ENCODE peak calls at places on chromosomes 12 and 14, in seven cellular contexts. One of them, this sample, is unnamed.
A peak's percentile ranks its signal among the peaks of the same experiment; 100 is the strongest.

GRCh38 chr12:46921048-46921753 is 95.4 kb upstream of the SLC38A4 start:
- DNase-seq in neural crest cell: no peak
- DNase-seq in HuH-7: peak; percentile 47
- DNase-seq in BJ: no peak
- DNase-seq in sciatic nerve: no peak
- DNase-seq in Calu3: no peak
- DNase-seq in CD4-positive, CD25-positive, alpha-beta regulatory T cell: no peak
- DNase-seq in this sample: no peak

GRCh38 chr12:42868291-42868690 is 278.7 kb upstream of the PRICKLE1 start:
- DNase-seq in neural crest cell: no peak
- DNase-seq in HuH-7: no peak
- DNase-seq in BJ: no peak
- DNase-seq in sciatic nerve: no peak
- DNase-seq in Calu3: no peak
- DNase-seq in CD4-positive, CD25-positive, alpha-beta regulatory T cell: no peak
- DNase-seq in this sample: no peak

GRCh38 chr14:68834816-68835215 is 41.9 kb upstream of the ZFP36L1 start:
- DNase-seq in neural crest cell: no peak
- DNase-seq in HuH-7: no peak
- DNase-seq in BJ: no peak
- DNase-seq in sciatic nerve: no peak
- DNase-seq in Calu3: no peak
- DNase-seq in CD4-positive, CD25-positive, alpha-beta regulatory T cell: no peak
- DNase-seq in this sample: no peak

GRCh38 chr12:18323159-18323558 is 61.8 kb downstream of the PIK3C2G start:
- DNase-seq in neural crest cell: no peak
- DNase-seq in HuH-7: no peak
- DNase-seq in BJ: no peak
- DNase-seq in sciatic nerve: no peak
- DNase-seq in Calu3: no peak
- DNase-seq in CD4-positive, CD25-positive, alpha-beta regulatory T cell: no peak
- DNase-seq in this sample: no peak

GRCh38 chr14:29649170-29649569 is 278.5 kb downstream of the PRKD1 start:
- DNase-seq in neural crest cell: no peak
- DNase-seq in HuH-7: no peak
- DNase-seq in BJ: no peak
- DNase-seq in sciatic nerve: no peak
- DNase-seq in Calu3: no peak
- DNase-seq in CD4-positive, CD25-positive, alpha-beta regulatory T cell: no peak
- DNase-seq in this sample: no peak

GRCh38 chr14:85576848-85577541 is 47.1 kb downstream of the FLRT2 start:
- DNase-seq in neural crest cell: no peak
- DNase-seq in HuH-7: no peak
- DNase-seq in BJ: no peak
- DNase-seq in sciatic nerve: no peak
- DNase-seq in Calu3: no peak
- DNase-seq in CD4-positive, CD25-positive, alpha-beta regulatory T cell: no peak
- DNase-seq in this sample: no peak

GRCh38 chr12:17076335-17076734 is 470.4 kb upstream of the LMO3 start:
- DNase-seq in neural crest cell: no peak
- DNase-seq in HuH-7: no peak
- DNase-seq in BJ: no peak
- DNase-seq in sciatic nerve: no peak
- DNase-seq in Calu3: peak; percentile 53
- DNase-seq in CD4-positive, CD25-positive, alpha-beta regulatory T cell: no peak
- DNase-seq in this sample: no peak

GRCh38 chr12:105278043-105278697 is 42.2 kb upstream of the APPL2 start:
- DNase-seq in neural crest cell: no peak
- DNase-seq in HuH-7: peak; percentile 42
- DNase-seq in BJ: no peak
- DNase-seq in sciatic nerve: no peak
- DNase-seq in Calu3: peak; percentile 12
- DNase-seq in CD4-positive, CD25-positive, alpha-beta regulatory T cell: no peak
- DNase-seq in this sample: no peak

GRCh38 chr12:70719672-70720420 is 82.6 kb upstream of the PTPRB start:
- DNase-seq in neural crest cell: peak; percentile 65
- DNase-seq in HuH-7: peak; percentile 25
- DNase-seq in BJ: no peak
- DNase-seq in sciatic nerve: peak; percentile 64
- DNase-seq in Calu3: peak; percentile 41
- DNase-seq in CD4-positive, CD25-positive, alpha-beta regulatory T cell: peak; percentile 29
- DNase-seq in this sample: no peak

GRCh38 chr14:76775159-76775694 is 14.0 kb downstream of the VASH1 start:
- DNase-seq in neural crest cell: no peak
- DNase-seq in HuH-7: no peak
- DNase-seq in BJ: no peak
- DNase-seq in sciatic nerve: no peak
- DNase-seq in Calu3: no peak
- DNase-seq in CD4-positive, CD25-positive, alpha-beta regulatory T cell: no peak
- DNase-seq in this sample: no peak

GRCh38 chr12:123057505-123058265 is 77.2 kb downstream of the ARL6IP4 start:
- DNase-seq in neural crest cell: no peak
- DNase-seq in HuH-7: no peak
- DNase-seq in BJ: no peak
- DNase-seq in sciatic nerve: no peak
- DNase-seq in Calu3: no peak
- DNase-seq in CD4-positive, CD25-positive, alpha-beta regulatory T cell: no peak
- DNase-seq in this sample: no peak

GRCh38 chr12:63103489-63104131 is 47.4 kb downstream of the AVPR1A start:
- DNase-seq in neural crest cell: no peak
- DNase-seq in HuH-7: no peak
- DNase-seq in BJ: no peak
- DNase-seq in sciatic nerve: no peak
- DNase-seq in Calu3: peak; percentile 34
- DNase-seq in CD4-positive, CD25-positive, alpha-beta regulatory T cell: peak; percentile 3
- DNase-seq in this sample: no peak

GRCh38 chr12:98397323-98398105 is 117.9 kb upstream of the TMPO start:
- DNase-seq in neural crest cell: peak; percentile 83
- DNase-seq in HuH-7: peak; percentile 59
- DNase-seq in BJ: no peak
- DNase-seq in sciatic nerve: peak; percentile 92
- DNase-seq in Calu3: peak; percentile 88
- DNase-seq in CD4-positive, CD25-positive, alpha-beta regulatory T cell: peak; percentile 80
- DNase-seq in this sample: peak; percentile 49

GRCh38 chr12:63508543-63508942 is 159.8 kb downstream of the DPY19L2 start:
- DNase-seq in neural crest cell: no peak
- DNase-seq in HuH-7: no peak
- DNase-seq in BJ: no peak
- DNase-seq in sciatic nerve: no peak
- DNase-seq in Calu3: no peak
- DNase-seq in CD4-positive, CD25-positive, alpha-beta regulatory T cell: no peak
- DNase-seq in this sample: no peak

GRCh38 chr12:63753743-63754142 is 26.0 kb upstream of the RXYLT1 start:
- DNase-seq in neural crest cell: no peak
- DNase-seq in HuH-7: no peak
- DNase-seq in BJ: no peak
- DNase-seq in sciatic nerve: no peak
- DNase-seq in Calu3: no peak
- DNase-seq in CD4-positive, CD25-positive, alpha-beta regulatory T cell: no peak
- DNase-seq in this sample: no peak

GRCh38 chr12:110316861-110317260 is 35.8 kb downstream of the ATP2A2 start:
- DNase-seq in neural crest cell: no peak
- DNase-seq in HuH-7: no peak
- DNase-seq in BJ: peak; percentile 88
- DNase-seq in sciatic nerve: no peak
- DNase-seq in Calu3: no peak
- DNase-seq in CD4-positive, CD25-positive, alpha-beta regulatory T cell: no peak
- DNase-seq in this sample: no peak

GRCh38 chr12:30329281-30329680 is 366.4 kb downstream of the IPO8 start:
- DNase-seq in neural crest cell: no peak
- DNase-seq in HuH-7: no peak
- DNase-seq in BJ: no peak
- DNase-seq in sciatic nerve: no peak
- DNase-seq in Calu3: no peak
- DNase-seq in CD4-positive, CD25-positive, alpha-beta regulatory T cell: no peak
- DNase-seq in this sample: no peak

GRCh38 chr12:27226319-27226984 is 17.6 kb upstream of the STK38L start:
- DNase-seq in neural crest cell: peak; percentile 42
- DNase-seq in HuH-7: peak; percentile 23
- DNase-seq in BJ: no peak
- DNase-seq in sciatic nerve: no peak
- DNase-seq in Calu3: peak; percentile 15
- DNase-seq in CD4-positive, CD25-positive, alpha-beta regulatory T cell: no peak
- DNase-seq in this sample: no peak

GRCh38 chr14:74763803-74764531 is 851 bp downstream of the YLPM1 start:
- DNase-seq in neural crest cell: no peak
- DNase-seq in HuH-7: peak; percentile 17
- DNase-seq in BJ: no peak
- DNase-seq in sciatic nerve: no peak
- DNase-seq in Calu3: peak; percentile 3
- DNase-seq in CD4-positive, CD25-positive, alpha-beta regulatory T cell: no peak
- DNase-seq in this sample: no peak

GRCh38 chr12:7542813-7543212 is 39.2 kb upstream of the CD163 start:
- DNase-seq in neural crest cell: no peak
- DNase-seq in HuH-7: no peak
- DNase-seq in BJ: peak; percentile 41
- DNase-seq in sciatic nerve: no peak
- DNase-seq in Calu3: no peak
- DNase-seq in CD4-positive, CD25-positive, alpha-beta regulatory T cell: no peak
- DNase-seq in this sample: no peak

GRCh38 chr12:11705010-11705409 is 55.5 kb downstream of the ETV6 start:
- DNase-seq in neural crest cell: no peak
- DNase-seq in HuH-7: no peak
- DNase-seq in BJ: peak; percentile 83
- DNase-seq in sciatic nerve: no peak
- DNase-seq in Calu3: peak; percentile 52
- DNase-seq in CD4-positive, CD25-positive, alpha-beta regulatory T cell: no peak
- DNase-seq in this sample: no peak

GRCh38 chr12:4091001-4091789 is 182.4 kb upstream of the CCND2 start:
- DNase-seq in neural crest cell: no peak
- DNase-seq in HuH-7: no peak
- DNase-seq in BJ: no peak
- DNase-seq in sciatic nerve: no peak
- DNase-seq in Calu3: no peak
- DNase-seq in CD4-positive, CD25-positive, alpha-beta regulatory T cell: no peak
- DNase-seq in this sample: no peak

GRCh38 chr12:106113446-106114083 is 25.2 kb downstream of the NUAK1 start:
- DNase-seq in neural crest cell: no peak
- DNase-seq in HuH-7: no peak
- DNase-seq in BJ: no peak
- DNase-seq in sciatic nerve: no peak
- DNase-seq in Calu3: no peak
- DNase-seq in CD4-positive, CD25-positive, alpha-beta regulatory T cell: no peak
- DNase-seq in this sample: no peak

GRCh38 chr14:68225321-68225720 is 405.7 kb downstream of the RAD51B start:
- DNase-seq in neural crest cell: no peak
- DNase-seq in HuH-7: no peak
- DNase-seq in BJ: no peak
- DNase-seq in sciatic nerve: no peak
- DNase-seq in Calu3: no peak
- DNase-seq in CD4-positive, CD25-positive, alpha-beta regulatory T cell: no peak
- DNase-seq in this sample: no peak

GRCh38 chr12:96220902-96221301 is 26.7 kb downstream of the ELK3 start:
- DNase-seq in neural crest cell: no peak
- DNase-seq in HuH-7: no peak
- DNase-seq in BJ: no peak
- DNase-seq in sciatic nerve: no peak
- DNase-seq in Calu3: no peak
- DNase-seq in CD4-positive, CD25-positive, alpha-beta regulatory T cell: no peak
- DNase-seq in this sample: no peak

GRCh38 chr14:52043690-52044089 is 25.2 kb downstream of the NID2 start:
- DNase-seq in neural crest cell: peak; percentile 51
- DNase-seq in HuH-7: peak; percentile 51
- DNase-seq in BJ: no peak
- DNase-seq in sciatic nerve: no peak
- DNase-seq in Calu3: peak; percentile 71
- DNase-seq in CD4-positive, CD25-positive, alpha-beta regulatory T cell: no peak
- DNase-seq in this sample: peak; percentile 55

GRCh38 chr14:70641548-70642312 is at the start of gene TTC9:
- DNase-seq in neural crest cell: peak; percentile 26
- DNase-seq in HuH-7: peak; percentile 52
- DNase-seq in BJ: no peak
- DNase-seq in sciatic nerve: no peak
- DNase-seq in Calu3: peak; percentile 49
- DNase-seq in CD4-positive, CD25-positive, alpha-beta regulatory T cell: no peak
- DNase-seq in this sample: peak; percentile 60

GRCh38 chr12:27335364-27336145 is 2.9 kb downstream of the BMAL2 start:
- DNase-seq in neural crest cell: no peak
- DNase-seq in HuH-7: no peak
- DNase-seq in BJ: no peak
- DNase-seq in sciatic nerve: no peak
- DNase-seq in Calu3: peak; percentile 43
- DNase-seq in CD4-positive, CD25-positive, alpha-beta regulatory T cell: no peak
- DNase-seq in this sample: no peak

GRCh38 chr12:105640780-105641179 is 310.3 kb downstream of the C12orf75 start:
- DNase-seq in neural crest cell: no peak
- DNase-seq in HuH-7: no peak
- DNase-seq in BJ: no peak
- DNase-seq in sciatic nerve: no peak
- DNase-seq in Calu3: no peak
- DNase-seq in CD4-positive, CD25-positive, alpha-beta regulatory T cell: no peak
- DNase-seq in this sample: no peak

GRCh38 chr12:93242154-93242958 is 135.4 kb upstream of the NUDT4 start:
- DNase-seq in neural crest cell: no peak
- DNase-seq in HuH-7: no peak
- DNase-seq in BJ: no peak
- DNase-seq in sciatic nerve: no peak
- DNase-seq in Calu3: no peak
- DNase-seq in CD4-positive, CD25-positive, alpha-beta regulatory T cell: no peak
- DNase-seq in this sample: no peak

GRCh38 chr14:26444745-26445144 is 153.1 kb downstream of the NOVA1 start:
- DNase-seq in neural crest cell: peak; percentile 24
- DNase-seq in HuH-7: no peak
- DNase-seq in BJ: no peak
- DNase-seq in sciatic nerve: no peak
- DNase-seq in Calu3: no peak
- DNase-seq in CD4-positive, CD25-positive, alpha-beta regulatory T cell: no peak
- DNase-seq in this sample: no peak

GRCh38 chr12:19801941-19802340 is 362.6 kb downstream of the AEBP2 start:
- DNase-seq in neural crest cell: no peak
- DNase-seq in HuH-7: no peak
- DNase-seq in BJ: no peak
- DNase-seq in sciatic nerve: no peak
- DNase-seq in Calu3: no peak
- DNase-seq in CD4-positive, CD25-positive, alpha-beta regulatory T cell: no peak
- DNase-seq in this sample: no peak

GRCh38 chr14:72745991-72746980 is 147.6 kb downstream of the DPF3 start:
- DNase-seq in neural crest cell: no peak
- DNase-seq in HuH-7: no peak
- DNase-seq in BJ: peak; percentile 35
- DNase-seq in sciatic nerve: no peak
- DNase-seq in Calu3: no peak
- DNase-seq in CD4-positive, CD25-positive, alpha-beta regulatory T cell: no peak
- DNase-seq in this sample: no peak

GRCh38 chr12:86249856-86250255 is 6.3 kb downstream of the MGAT4C start:
- DNase-seq in neural crest cell: no peak
- DNase-seq in HuH-7: no peak
- DNase-seq in BJ: no peak
- DNase-seq in sciatic nerve: no peak
- DNase-seq in Calu3: no peak
- DNase-seq in CD4-positive, CD25-positive, alpha-beta regulatory T cell: no peak
- DNase-seq in this sample: no peak

This sample was measured in 8988T.